ENCODE peak calls at places on chromosomes 16 and 17, in ten cellular contexts. I is progenitor cell of endocrine pancreas, W is HCEC 1CT, T is lower leg skin, H is HFFc6, Y is LoVo, L is H1, P is hypothalamus, Q is NCI-H2081, Z is D341Med. J is an unnamed sample.

GRCh38 chr17:81735181-81736102 is 23.4 kb downstream of the SLC25A10 start:
- DNase-seq in T (peak; percentile 62), P (no peak), Q (peak; percentile 29), L (no peak), W (peak; percentile 32), Y (no peak), H (no peak), I (no peak), Z (no peak), J (no peak)

GRCh38 chr17:62859146-62859545 is 51.0 kb upstream of the MARCHF10 start:
- DNase-seq in Z (no peak), Q (no peak), W (peak; percentile 41), H (no peak), T (peak; percentile 25), P (no peak), Y (no peak), I (no peak), L (peak; percentile 11), J (no peak)

GRCh38 chr17:72697602-72698146 is 394.8 kb downstream of the SLC39A11 start:
- DNase-seq in Z (no peak), I (no peak), W (no peak), L (no peak), Q (no peak), T (no peak), P (peak; percentile 25), Y (no peak), H (no peak), J (no peak)

GRCh38 chr17:2214887-2215615 is 88.5 kb downstream of the SMG6 start:
- DNase-seq in W (peak; percentile 62), Q (no peak), P (no peak), H (peak; percentile 83), I (no peak), Y (no peak), L (no peak), T (no peak), Z (no peak), J (peak; percentile 86)

GRCh38 chr17:29572691-29573557 is 4.4 kb downstream of the TP53I13 start:
- DNase-seq in Y (no peak), L (peak; percentile 85), W (peak; percentile 54), Q (no peak), I (peak; percentile 59), P (no peak), T (peak; percentile 29), Z (peak; percentile 77), H (peak; percentile 34), J (peak; percentile 84)

GRCh38 chr16:3045758-3046505 is 429 bp upstream of the MMP25 start:
- DNase-seq in L (no peak), P (no peak), Q (no peak), Y (no peak), H (no peak), W (no peak), Z (no peak), I (no peak), T (no peak), J (no peak)

GRCh38 chr17:41397003-41397665 is at the start of gene KRT31:
- DNase-seq in Y (no peak), T (no peak), L (no peak), H (no peak), Z (no peak), W (no peak), P (no peak), I (no peak), Q (no peak), J (no peak)

GRCh38 chr16:56643080-56643778 is 4.8 kb downstream of the MT1A start:
- DNase-seq in Z (no peak), I (no peak), Y (peak; percentile 83), Q (no peak), W (peak; percentile 46), P (no peak), L (peak; percentile 67), T (peak; percentile 62), H (peak; percentile 17), J (peak; percentile 80)

GRCh38 chr17:27456681-27457404 is 595 bp downstream of the KSR1 start:
- DNase-seq in Z (peak; percentile 66), P (no peak), I (no peak), Q (no peak), T (no peak), Y (no peak), L (no peak), H (no peak), W (no peak), J (peak; percentile 56)

GRCh38 chr17:4945176-4945943 is 3.0 kb downstream of the PFN1 start:
- DNase-seq in P (no peak), Z (no peak), Q (no peak), L (peak; percentile 58), W (peak; percentile 94), H (peak; percentile 89), I (no peak), Y (peak; percentile 91), T (peak; percentile 88), J (peak; percentile 86)

GRCh38 chr16:425082-425718 is at the start of gene RAB11FIP3:
- DNase-seq in Q (peak; percentile 84), Z (peak; percentile 94), L (peak; percentile 93), T (peak; percentile 69), P (peak; percentile 66), Y (peak; percentile 87), I (peak; percentile 70), W (peak; percentile 76), H (peak; percentile 26), J (peak; percentile 90)

GRCh38 chr16:49810769-49811315 is 45.1 kb downstream of the ZNF423 start:
- DNase-seq in Q (no peak), L (no peak), T (no peak), H (no peak), W (no peak), Y (no peak), I (no peak), P (no peak), Z (no peak), J (no peak)

GRCh38 chr16:75011634-75012307 is 12.9 kb downstream of the ZNRF1 start:
- DNase-seq in T (peak; percentile 52), H (peak; percentile 78), L (no peak), Y (peak; percentile 60), Z (no peak), W (peak; percentile 85), Q (no peak), I (no peak), P (no peak), J (no peak)

GRCh38 chr16:57305159-57305811 is 20.8 kb upstream of the PLLP start:
- DNase-seq in T (no peak), Y (no peak), Q (no peak), L (no peak), Z (no peak), W (no peak), H (no peak), I (no peak), P (no peak), J (no peak)

GRCh38 chr16:56424791-56425438 is 430 bp downstream of the AMFR start:
- DNase-seq in Z (peak; percentile 72), P (peak; percentile 26), I (peak; percentile 53), Q (no peak), H (no peak), T (no peak), W (no peak), L (peak; percentile 63), Y (no peak), J (peak; percentile 73)

GRCh38 chr16:15592324-15592723 is 50.6 kb downstream of the MARF1 start:
- DNase-seq in L (no peak), W (no peak), H (no peak), Z (no peak), P (no peak), T (peak; percentile 42), Y (peak; percentile 38), I (no peak), Q (no peak), J (no peak)